ENCODE peak calls at places on chromosomes 5 and 9, in nine cellular contexts. D is ELF-1; V is WTC11; Y is activated CD8-positive, alpha-beta memory T cell treated with anti-CD3 and anti-CD28 coated beads, Interleukin-2, amount 50 U/mL, for 48 hours; Q is HEK293T; B is osteocyte; G is LoVo; J is heart right ventricle; M is mucosa of gallbladder. O is an unnamed sample.

GRCh38 chr9:119284118-119284517 is 85.1 kb downstream of the BRINP1 start:
- DNase-seq in D (peak), V (peak), Y (no peak), Q (peak), B (no peak), G (no peak), J (no peak), M (no peak), O (peak)

GRCh38 chr9:137534256-137535119 is 15.7 kb downstream of the PNPLA7 start:
- DNase-seq in D (peak), V (no peak), Y (no peak), Q (peak), B (no peak), G (peak), J (no peak), M (peak), O (peak)

GRCh38 chr9:123031963-123032362 is 1.5 kb upstream of the GPR21 start:
- DNase-seq in D (no peak), V (no peak), Y (no peak), Q (no peak), B (no peak), G (no peak), J (no peak), M (no peak), O (no peak)

GRCh38 chr5:84191296-84191695 is 193.4 kb downstream of the EDIL3 start:
- DNase-seq in D (no peak), V (no peak), Y (no peak), Q (no peak), B (no peak), G (no peak), J (no peak), M (no peak), O (no peak)

GRCh38 chr9:69089491-69089890 is 53.9 kb downstream of the FXN start:
- DNase-seq in D (peak), V (peak), Y (no peak), Q (no peak), B (no peak), G (no peak), J (no peak), M (no peak), O (peak)

GRCh38 chr9:19748278-19749126 is 40.3 kb downstream of the SLC24A2 start:
- DNase-seq in D (peak), V (no peak), Y (no peak), Q (no peak), B (no peak), G (no peak), J (no peak), M (no peak), O (no peak)

GRCh38 chr5:54315736-54316135 is 5.4 kb upstream of the ARL15 start:
- DNase-seq in D (no peak), V (no peak), Y (no peak), Q (no peak), B (no peak), G (no peak), J (no peak), M (peak), O (no peak)

GRCh38 chr5:99334936-99335335 is 406.1 kb upstream of the CHD1 start:
- DNase-seq in D (no peak), V (no peak), Y (no peak), Q (no peak), B (no peak), G (no peak), J (no peak), M (no peak), O (no peak)

GRCh38 chr5:134139377-134139851 is 24.9 kb downstream of the TCF7 start:
- DNase-seq in D (no peak), V (no peak), Y (no peak), Q (no peak), B (peak), G (no peak), J (no peak), M (no peak), O (peak)

GRCh38 chr5:68661237-68661636 is 432.6 kb upstream of the SLC30A5 start:
- DNase-seq in D (peak), V (peak), Y (no peak), Q (peak), B (no peak), G (no peak), J (no peak), M (no peak), O (peak)

GRCh38 chr9:20315672-20316071 is 306.6 kb downstream of the MLLT3 start:
- DNase-seq in D (no peak), V (no peak), Y (no peak), Q (no peak), B (no peak), G (no peak), J (no peak), M (no peak), O (no peak)

GRCh38 chr5:165579911-165580310 is 2074.5 kb downstream of the MAT2B start:
- DNase-seq in D (peak), V (no peak), Y (no peak), Q (no peak), B (no peak), G (no peak), J (no peak), M (no peak), O (peak)

GRCh38 chr5:78587081-78587774 is 61.3 kb downstream of the LHFPL2 start:
- DNase-seq in D (no peak), V (no peak), Y (no peak), Q (no peak), B (no peak), G (no peak), J (no peak), M (no peak), O (no peak)

GRCh38 chr9:113906411-113907110 is 30.5 kb downstream of the ZNF618 start:
- DNase-seq in D (no peak), V (no peak), Y (no peak), Q (no peak), B (peak), G (no peak), J (no peak), M (no peak), O (no peak)

GRCh38 chr5:128532776-128533175 is 5.3 kb downstream of the FBN2 start:
- DNase-seq in D (no peak), V (no peak), Y (no peak), Q (no peak), B (no peak), G (no peak), J (no peak), M (no peak), O (no peak)

GRCh38 chr9:89507626-89508025 is 9.7 kb upstream of the SEMA4D start:
- DNase-seq in D (no peak), V (no peak), Y (no peak), Q (no peak), B (no peak), G (no peak), J (no peak), M (no peak), O (no peak)

GRCh38 chr5:123283537-123283936 is 139.7 kb downstream of the CEP120 start:
- DNase-seq in D (no peak), V (no peak), Y (no peak), Q (no peak), B (no peak), G (no peak), J (no peak), M (no peak), O (no peak)

GRCh38 chr9:113793558-113793957 is 82.6 kb upstream of the ZNF618 start:
- DNase-seq in D (no peak), V (no peak), Y (no peak), Q (no peak), B (no peak), G (no peak), J (no peak), M (no peak), O (peak)

GRCh38 chr5:36177715-36178556 is 26.0 kb downstream of the SKP2 start:
- DNase-seq in D (no peak), V (no peak), Y (no peak), Q (peak), B (no peak), G (peak), J (no peak), M (no peak), O (no peak)

GRCh38 chr5:131534995-131535394 is 100.0 kb downstream of the RAPGEF6 start:
- DNase-seq in D (no peak), V (no peak), Y (no peak), Q (no peak), B (no peak), G (no peak), J (no peak), M (no peak), O (no peak)

GRCh38 chr5:61563401-61563800 is 231.3 kb downstream of the ZSWIM6 start:
- DNase-seq in D (no peak), V (no peak), Y (no peak), Q (no peak), B (no peak), G (peak), J (no peak), M (peak), O (no peak)

GRCh38 chr5:168327019-168327421 is 35.6 kb downstream of the WWC1 start:
- DNase-seq in D (no peak), V (no peak), Y (no peak), Q (no peak), B (no peak), G (no peak), J (no peak), M (no peak), O (no peak)

GRCh38 chr5:142808778-142809606 is 38.8 kb downstream of the ARHGAP26 start:
- DNase-seq in D (no peak), V (no peak), Y (no peak), Q (no peak), B (no peak), G (no peak), J (no peak), M (no peak), O (no peak)

GRCh38 chr5:94577466-94578245 is 40.7 kb downstream of the KIAA0825 start:
- DNase-seq in D (no peak), V (no peak), Y (no peak), Q (no peak), B (no peak), G (no peak), J (no peak), M (no peak), O (no peak)

GRCh38 chr5:156783092-156783491 is 67.0 kb upstream of the PPP1R2B start:
- DNase-seq in D (no peak), V (no peak), Y (no peak), Q (no peak), B (no peak), G (no peak), J (no peak), M (no peak), O (no peak)

GRCh38 chr9:107698779-107699564 is 209.4 kb upstream of the KLF4 start:
- DNase-seq in D (no peak), V (no peak), Y (no peak), Q (no peak), B (no peak), G (no peak), J (no peak), M (no peak), O (no peak)

O was measured in islet precursor cell.